ENCODE peak calls at places on chromosomes 12 and 14, in seven cellular contexts. Z is uterus, G is mammary epithelial cell, L is lung, I is heart right ventricle, Q is left ventricle myocardium inferior, X is Karpas-422. R is an unnamed sample.
A peak's percentile ranks its signal among the peaks of the same experiment; 100 is the strongest.

GRCh38 chr12:13278249-13278787 is 81.8 kb downstream of the EMP1 start:
- DNase-seq in Z (peak; percentile 76), G (peak; percentile 45), L (peak; percentile 70), I (peak; percentile 58), Q (peak; percentile 71), X (peak; percentile 76), R (peak; percentile 72)

GRCh38 chr12:94074970-94075695 is 73.2 kb upstream of the PLXNC1 start:
- DNase-seq in Z (peak; percentile 74), G (peak; percentile 79), L (peak; percentile 68), I (peak; percentile 73), Q (peak; percentile 76), X (peak; percentile 53), R (peak; percentile 47)

GRCh38 chr14:52266179-52266578 is 1.3 kb upstream of the PTGDR start:
- DNase-seq in Z (peak; percentile 57), G (peak; percentile 47), L (no peak), I (peak; percentile 66), Q (no peak), X (no peak), R (peak; percentile 23)

GRCh38 chr14:95303552-95303951 is 16.2 kb downstream of the CLMN start:
- DNase-seq in Z (no peak), G (no peak), L (no peak), I (no peak), Q (no peak), X (no peak), R (no peak)

GRCh38 chr12:42196728-42197603 is 41.1 kb downstream of the YAF2 start:
- DNase-seq in Z (no peak), G (no peak), L (no peak), I (no peak), Q (no peak), X (no peak), R (no peak)

GRCh38 chr12:121754836-121755235 is 38.7 kb downstream of the RHOF start:
- DNase-seq in Z (no peak), G (no peak), L (no peak), I (no peak), Q (no peak), X (no peak), R (no peak)

GRCh38 chr12:33721561-33721960 is 281.9 kb upstream of the SYT10 start:
- DNase-seq in Z (no peak), G (peak; percentile 21), L (no peak), I (no peak), Q (no peak), X (no peak), R (no peak)

GRCh38 chr14:69460093-69460701 is 24.3 kb upstream of the PLEKHD1 start:
- DNase-seq in Z (peak; percentile 67), G (peak; percentile 76), L (peak; percentile 49), I (peak; percentile 72), Q (peak; percentile 44), X (peak; percentile 91), R (peak; percentile 71)

GRCh38 chr12:117158911-117159310 is 31.4 kb downstream of the FBXO21 start:
- DNase-seq in Z (no peak), G (no peak), L (no peak), I (no peak), Q (no peak), X (no peak), R (no peak)

GRCh38 chr14:30443368-30444007 is 115.5 kb upstream of the G2E3 start:
- DNase-seq in Z (no peak), G (peak; percentile 12), L (no peak), I (no peak), Q (no peak), X (peak; percentile 78), R (no peak)

GRCh38 chr12:127745466-127746220 is 521.3 kb upstream of the TMEM132C start:
- DNase-seq in Z (no peak), G (no peak), L (no peak), I (no peak), Q (no peak), X (no peak), R (no peak)

GRCh38 chr14:58960945-58961731 is 227.3 kb upstream of the DAAM1 start:
- DNase-seq in Z (no peak), G (no peak), L (no peak), I (peak; percentile 25), Q (no peak), X (no peak), R (no peak)

GRCh38 chr12:84131076-84131475 is 781.5 kb downstream of the SLC6A15 start:
- DNase-seq in Z (no peak), G (no peak), L (no peak), I (no peak), Q (no peak), X (no peak), R (no peak)

GRCh38 chr14:84477996-84478395 is 1051.9 kb upstream of the FLRT2 start:
- DNase-seq in Z (no peak), G (no peak), L (no peak), I (no peak), Q (no peak), X (no peak), R (no peak)

GRCh38 chr14:37890095-37890494 is 294.7 kb downstream of the TTC6 start:
- DNase-seq in Z (no peak), G (no peak), L (no peak), I (no peak), Q (no peak), X (peak; percentile 63), R (no peak)

GRCh38 chr12:32535260-32535999 is 136.1 kb downstream of the FGD4 start:
- DNase-seq in Z (peak; percentile 40), G (peak; percentile 51), L (peak; percentile 81), I (peak; percentile 88), Q (peak; percentile 89), X (no peak), R (peak; percentile 93)

GRCh38 chr14:60085693-60086092 is 6.0 kb upstream of the PCNX4 start:
- DNase-seq in Z (no peak), G (no peak), L (no peak), I (no peak), Q (no peak), X (no peak), R (no peak)

GRCh38 chr12:14955876-14956811 is 5.3 kb downstream of the ARHGDIB start:
- DNase-seq in Z (no peak), G (no peak), L (no peak), I (no peak), Q (no peak), X (peak; percentile 71), R (no peak)

GRCh38 chr12:66742508-66743367 is 63.9 kb upstream of the GRIP1 start:
- DNase-seq in Z (no peak), G (no peak), L (no peak), I (no peak), Q (no peak), X (no peak), R (no peak)

GRCh38 chr14:53526190-53526589 is 373.1 kb upstream of the DDHD1 start:
- DNase-seq in Z (no peak), G (no peak), L (no peak), I (no peak), Q (no peak), X (no peak), R (no peak)

GRCh38 chr12:113302925-113303640 is 31.8 kb downstream of the SLC8B1 start:
- DNase-seq in Z (no peak), G (no peak), L (no peak), I (no peak), Q (no peak), X (no peak), R (no peak)

GRCh38 chr12:106841471-106842302 is 67.2 kb downstream of the RIC8B start:
- DNase-seq in Z (peak; percentile 19), G (peak; percentile 17), L (peak; percentile 30), I (peak; percentile 55), Q (no peak), X (peak; percentile 76), R (peak; percentile 31)

GRCh38 chr14:51398898-51399297 is 158.9 kb downstream of the TMX1 start:
- DNase-seq in Z (no peak), G (peak; percentile 99), L (no peak), I (no peak), Q (no peak), X (no peak), R (no peak)

DNA sequence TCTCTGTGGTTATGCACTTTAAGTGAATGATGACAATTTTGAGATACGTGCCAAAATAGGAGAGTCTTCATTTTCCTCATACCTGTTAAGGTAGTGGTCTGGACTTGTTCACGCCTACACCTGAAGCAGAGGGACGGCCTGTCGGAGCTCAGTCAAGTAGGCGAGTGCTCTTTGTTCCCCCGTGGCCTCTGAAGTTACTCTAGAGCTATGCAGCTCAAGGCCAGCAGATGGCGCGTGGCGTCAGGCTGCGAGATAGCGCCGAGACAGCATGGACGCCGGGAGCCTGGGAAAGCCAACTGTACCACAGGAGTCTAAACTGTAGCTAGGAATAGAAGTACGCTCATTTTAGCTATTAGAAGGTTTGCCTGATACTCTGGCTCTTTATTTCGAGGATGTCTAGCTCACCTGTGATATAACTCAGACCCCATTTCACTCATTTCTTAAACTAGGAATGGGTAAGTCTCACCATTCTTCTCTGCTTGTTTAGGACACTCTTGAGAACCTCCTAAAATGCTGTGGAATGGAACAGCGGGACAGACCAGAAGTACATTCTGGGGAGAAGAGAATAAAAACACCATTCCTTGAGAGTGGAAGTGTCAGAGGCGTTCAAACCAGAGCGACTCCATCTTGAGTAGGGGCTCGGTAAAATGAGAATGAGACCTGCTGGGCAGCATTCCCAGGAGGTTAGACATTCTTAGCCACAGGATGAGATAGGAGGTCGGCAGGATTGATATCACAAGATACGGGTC is 267.4 kb upstream of the HMGA2 start:
- DNase-seq in Z (peak; percentile 70), G (peak; percentile 94), L (peak; percentile 82), I (peak; percentile 76), Q (peak; percentile 81), X (peak; percentile 87), R (peak; percentile 75)
- H3K27ac ChIP-seq in Z (no peak overlapping the region), G (peak overlapping the region; percentile 77), L (no peak overlapping the region), I (no peak overlapping the region), Q (no peak overlapping the region), X (no peak overlapping the region), R (no peak overlapping the region)

DNA sequence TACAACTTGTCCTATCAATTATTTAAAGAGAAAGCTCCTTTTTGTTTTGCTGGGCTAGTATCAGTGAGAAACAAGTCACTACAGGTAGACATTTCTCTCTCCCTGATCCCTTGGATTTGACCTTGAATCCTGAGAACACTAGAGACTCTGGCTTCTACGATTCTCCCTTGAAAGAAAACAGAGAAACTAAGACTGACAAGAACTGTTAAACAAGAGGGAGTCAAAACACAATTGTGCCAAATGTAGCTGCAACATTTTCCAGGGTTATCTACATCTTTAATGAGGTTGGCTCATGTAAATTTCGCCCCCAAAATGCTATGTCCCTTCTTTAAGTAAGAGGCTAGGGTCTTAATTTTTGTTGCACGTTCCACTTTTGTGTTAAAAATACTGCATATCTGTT is 62.4 kb downstream of the SLC38A1 start:
- DNase-seq in Z (no peak), G (no peak), L (no peak), I (no peak), Q (no peak), X (no peak), R (no peak)
- H3K36me3 ChIP-seq in Z (no peaks in the 10 kb centered on the region), G (peaks cover 52% of the 10 kb centered on the region), L (peaks cover 15% of the 10 kb centered on the region), I (no peaks in the 10 kb centered on the region), Q (peaks cover 21% of the 10 kb centered on the region), X (peaks cover 65% of the 10 kb centered on the region), R (no peaks in the 10 kb centered on the region)

GRCh38 chr12:96720363-96720705 is 186.7 kb upstream of the NEDD1 start:
- DNase-seq in Z (no peak), G (peak; percentile 11), L (no peak), I (no peak), Q (no peak), X (peak; percentile 42), R (peak; percentile 16)
- H3K27ac ChIP-seq in Z (peak overlapping the region; percentile 10), G (no peak overlapping the region), L (peak overlapping the region; percentile 51), I (no peak overlapping the region), Q (peak overlapping the region; percentile 22), X (no peak overlapping the region), R (no peak overlapping the region)

DNA sequence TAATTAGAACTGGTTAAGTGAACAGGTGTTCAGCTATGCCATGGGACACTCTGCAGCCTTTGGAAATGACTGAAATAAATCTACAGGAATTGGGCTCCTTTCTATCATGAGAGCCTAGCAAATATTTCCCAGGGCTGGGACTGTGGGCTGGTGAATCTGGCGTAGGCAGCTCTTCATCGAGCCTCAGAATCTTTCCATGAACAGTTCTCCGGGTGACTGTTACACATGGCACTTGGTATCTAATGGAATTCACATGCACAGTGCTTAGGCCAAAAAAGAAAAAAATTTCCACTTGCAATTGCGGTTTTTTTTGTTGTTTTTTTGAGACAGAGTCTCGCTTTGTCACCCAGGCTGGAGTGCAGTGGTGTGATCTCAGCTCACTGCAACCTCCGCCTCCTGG is 32.1 kb downstream of the PRKAB1 start:
- DNase-seq in Z (no peak), G (no peak), L (no peak), I (no peak), Q (no peak), X (no peak), R (no peak)
- H3K36me3 ChIP-seq in Z (no peaks in the 10 kb centered on the region), G (peaks cover 4% of the 10 kb centered on the region), L (no peaks in the 10 kb centered on the region), I (no peaks in the 10 kb centered on the region), Q (no peaks in the 10 kb centered on the region), X (peaks cover 7% of the 10 kb centered on the region), R (no peaks in the 10 kb centered on the region)